ENCODE peak calls at places on chromosomes 7 and 10, in nine cellular contexts. One of them, this sample, is unnamed.

GRCh38 chr7:36109013-36109627 is 43.9 kb upstream of the EEPD1 start:
- DNase-seq in lung microvascular endothelial cell: no peak
- DNase-seq in LoVo: no peak
- DNase-seq in AG08396: no peak
- DNase-seq in H54: no peak
- DNase-seq in EH: no peak
- DNase-seq in H1: no peak
- DNase-seq in neural progenitor cell: no peak
- DNase-seq in DMS79 treated with DMSO at 0.1 percent for 48 hours: peak
- DNase-seq in this sample: no peak

GRCh38 chr10:7121154-7121797 is 289.6 kb downstream of the SFMBT2 start:
- DNase-seq in lung microvascular endothelial cell: peak
- DNase-seq in LoVo: peak
- DNase-seq in AG08396: peak
- DNase-seq in H54: peak
- DNase-seq in EH: peak
- DNase-seq in H1: peak
- DNase-seq in neural progenitor cell: peak
- DNase-seq in DMS79 treated with DMSO at 0.1 percent for 48 hours: no peak
- DNase-seq in this sample: peak

GRCh38 chr10:69160809-69161225 is 19.2 kb upstream of the SUPV3L1 start:
- DNase-seq in lung microvascular endothelial cell: no peak
- DNase-seq in LoVo: no peak
- DNase-seq in AG08396: peak
- DNase-seq in H54: no peak
- DNase-seq in EH: peak
- DNase-seq in H1: no peak
- DNase-seq in neural progenitor cell: no peak
- DNase-seq in DMS79 treated with DMSO at 0.1 percent for 48 hours: no peak
- DNase-seq in this sample: no peak

GRCh38 chr7:112421666-112422486 is 28.4 kb upstream of the IFRD1 start:
- DNase-seq in lung microvascular endothelial cell: no peak
- DNase-seq in LoVo: no peak
- DNase-seq in AG08396: no peak
- DNase-seq in H54: no peak
- DNase-seq in EH: no peak
- DNase-seq in H1: no peak
- DNase-seq in neural progenitor cell: no peak
- DNase-seq in DMS79 treated with DMSO at 0.1 percent for 48 hours: peak
- DNase-seq in this sample: no peak

GRCh38 chr10:48634198-48634983 is 29.5 kb upstream of the ARHGAP22 start:
- DNase-seq in lung microvascular endothelial cell: peak
- DNase-seq in LoVo: no peak
- DNase-seq in AG08396: peak
- DNase-seq in H54: no peak
- DNase-seq in EH: peak
- DNase-seq in H1: no peak
- DNase-seq in neural progenitor cell: no peak
- DNase-seq in DMS79 treated with DMSO at 0.1 percent for 48 hours: no peak
- DNase-seq in this sample: no peak

GRCh38 chr7:130884437-130885417 is 150.7 kb upstream of the KLF14 start:
- DNase-seq in lung microvascular endothelial cell: no peak
- DNase-seq in LoVo: peak
- DNase-seq in AG08396: no peak
- DNase-seq in H54: no peak
- DNase-seq in EH: peak
- DNase-seq in H1: no peak
- DNase-seq in neural progenitor cell: no peak
- DNase-seq in DMS79 treated with DMSO at 0.1 percent for 48 hours: no peak
- DNase-seq in this sample: no peak

GRCh38 chr7:43204081-43204480 is 91.6 kb downstream of the HECW1 start:
- DNase-seq in lung microvascular endothelial cell: no peak
- DNase-seq in LoVo: no peak
- DNase-seq in AG08396: peak
- DNase-seq in H54: peak
- DNase-seq in EH: peak
- DNase-seq in H1: no peak
- DNase-seq in neural progenitor cell: no peak
- DNase-seq in DMS79 treated with DMSO at 0.1 percent for 48 hours: no peak
- DNase-seq in this sample: no peak

GRCh38 chr10:29634764-29635625 is at the start of gene SVIL:
- DNase-seq in lung microvascular endothelial cell: peak
- DNase-seq in LoVo: no peak
- DNase-seq in AG08396: peak
- DNase-seq in H54: no peak
- DNase-seq in EH: peak
- DNase-seq in H1: no peak
- DNase-seq in neural progenitor cell: peak
- DNase-seq in DMS79 treated with DMSO at 0.1 percent for 48 hours: no peak
- DNase-seq in this sample: peak

GRCh38 chr7:133139350-133139749 is 57.5 kb upstream of the CHCHD3 start:
- DNase-seq in lung microvascular endothelial cell: peak
- DNase-seq in LoVo: no peak
- DNase-seq in AG08396: peak
- DNase-seq in H54: peak
- DNase-seq in EH: peak
- DNase-seq in H1: peak
- DNase-seq in neural progenitor cell: peak
- DNase-seq in DMS79 treated with DMSO at 0.1 percent for 48 hours: no peak
- DNase-seq in this sample: peak